ENCODE peak calls at places on chromosomes 3 and 15, in six cellular contexts. P, J, I, Y, T and L are unnamed samples.

GRCh38 chr15:77508541-77509505 is 88.1 kb downstream of the HMG20A start:
- DNase-seq in P (no peak), J (no peak), I (peak; percentile 71), Y (no peak), T (no peak), L (peak; percentile 63)

GRCh38 chr15:97978408-97979130 is 18.1 kb downstream of the ARRDC4 start:
- DNase-seq in P (no peak), J (no peak), I (no peak), Y (no peak), T (no peak), L (peak; percentile 37)

GRCh38 chr3:196135693-196136639 is 54.1 kb upstream of the TFRC start:
- DNase-seq in P (no peak), J (no peak), I (no peak), Y (no peak), T (no peak), L (no peak)

GRCh38 chr15:80674245-80674614 is 20.9 kb upstream of the ABHD17C start:
- DNase-seq in P (no peak), J (no peak), I (peak; percentile 60), Y (no peak), T (no peak), L (peak; percentile 62)

GRCh38 chr15:73826711-73827243 is 46.6 kb upstream of the TBC1D21 start:
- DNase-seq in P (no peak), J (no peak), I (no peak), Y (no peak), T (no peak), L (no peak)

GRCh38 chr3:73559730-73560129 is 65.0 kb downstream of the PDZRN3 start:
- DNase-seq in P (no peak), J (no peak), I (peak; percentile 52), Y (no peak), T (no peak), L (no peak)

GRCh38 chr3:106457278-106458210 is 588.7 kb upstream of the CBLB start:
- DNase-seq in P (peak; percentile 44), J (peak; percentile 56), I (peak; percentile 90), Y (peak; percentile 48), T (no peak), L (peak; percentile 84)

GRCh38 chr15:90106522-90107117 is 4.4 kb upstream of the IDH2 start:
- DNase-seq in P (no peak), J (peak; percentile 21), I (peak; percentile 45), Y (no peak), T (no peak), L (peak; percentile 52)

GRCh38 chr15:49678655-49679054 is 57.8 kb downstream of the DTWD1 start:
- DNase-seq in P (no peak), J (no peak), I (no peak), Y (no peak), T (no peak), L (no peak)

GRCh38 chr15:100786139-100786531 is 93.5 kb upstream of the ALDH1A3 start:
- DNase-seq in P (peak; percentile 19), J (no peak), I (no peak), Y (no peak), T (no peak), L (no peak)

GRCh38 chr3:40137586-40138295 is 171.8 kb upstream of the EIF1B start:
- DNase-seq in P (no peak), J (no peak), I (no peak), Y (no peak), T (no peak), L (no peak)

GRCh38 chr15:34709866-34710265 is 44.9 kb downstream of the GJD2 start:
- DNase-seq in P (no peak), J (no peak), I (peak; percentile 60), Y (no peak), T (no peak), L (peak; percentile 38)

GRCh38 chr3:150744041-150745026 is 18.6 kb downstream of the SIAH2 start:
- DNase-seq in P (no peak), J (no peak), I (no peak), Y (no peak), T (no peak), L (no peak)

GRCh38 chr15:89105147-89105546 is 16.9 kb downstream of the ABHD2 start:
- DNase-seq in P (no peak), J (no peak), I (peak; percentile 99), Y (no peak), T (no peak), L (peak; percentile 97)

GRCh38 chr3:31048143-31048542 is 153.7 kb upstream of the GADL1 start:
- DNase-seq in P (no peak), J (no peak), I (no peak), Y (no peak), T (no peak), L (no peak)

GRCh38 chr3:126197854-126198584 is 17.6 kb upstream of the ALDH1L1 start:
- DNase-seq in P (peak; percentile 90), J (peak; percentile 67), I (peak; percentile 60), Y (peak; percentile 77), T (no peak), L (peak; percentile 89)

GRCh38 chr3:14224895-14225294 is 46.3 kb downstream of the LSM3 start:
- DNase-seq in P (peak; percentile 24), J (no peak), I (peak; percentile 51), Y (no peak), T (no peak), L (peak; percentile 46)

GRCh38 chr15:33195283-33195682 is 769 bp upstream of the FMN1 start:
- DNase-seq in P (no peak), J (no peak), I (no peak), Y (peak; percentile 5), T (no peak), L (no peak)

GRCh38 chr3:170941551-170941950 is 33.1 kb upstream of the EIF5A2 start:
- DNase-seq in P (no peak), J (no peak), I (no peak), Y (no peak), T (no peak), L (peak; percentile 24)

GRCh38 chr3:193499152-193499551 is 55.5 kb downstream of the ATP13A4 start:
- DNase-seq in P (no peak), J (no peak), I (no peak), Y (no peak), T (no peak), L (no peak)

GRCh38 chr3:108983051-108983450 is 29.4 kb upstream of the GUCA1C start:
- DNase-seq in P (no peak), J (no peak), I (no peak), Y (no peak), T (no peak), L (no peak)

GRCh38 chr3:66602237-66602636 is 101.4 kb upstream of the LRIG1 start:
- DNase-seq in P (no peak), J (no peak), I (peak; percentile 42), Y (no peak), T (no peak), L (no peak)

GRCh38 chr3:127174715-127175140 is 18.2 kb upstream of the PRR23E start:
- DNase-seq in P (no peak), J (no peak), I (no peak), Y (no peak), T (no peak), L (no peak)

GRCh38 chr15:70778258-70779076 is 15.1 kb upstream of the UACA start:
- DNase-seq in P (no peak), J (no peak), I (peak; percentile 94), Y (no peak), T (no peak), L (peak; percentile 85)

GRCh38 chr3:175485436-175485835 is 626.3 kb downstream of the NAALADL2 start:
- DNase-seq in P (peak; percentile 43), J (no peak), I (no peak), Y (no peak), T (no peak), L (no peak)

GRCh38 chr3:8562081-8562595 is 60.5 kb downstream of the LMCD1 start:
- DNase-seq in P (no peak), J (no peak), I (no peak), Y (no peak), T (no peak), L (no peak)

GRCh38 chr15:31254431-31255175 is 72.0 kb upstream of the KLF13 start:
- DNase-seq in P (no peak), J (peak; percentile 39), I (peak; percentile 37), Y (no peak), T (no peak), L (peak; percentile 82)

GRCh38 chr15:90405208-90405607 is 17.2 kb downstream of the IQGAP1 start:
- DNase-seq in P (no peak), J (no peak), I (no peak), Y (no peak), T (no peak), L (no peak)

DNA sequence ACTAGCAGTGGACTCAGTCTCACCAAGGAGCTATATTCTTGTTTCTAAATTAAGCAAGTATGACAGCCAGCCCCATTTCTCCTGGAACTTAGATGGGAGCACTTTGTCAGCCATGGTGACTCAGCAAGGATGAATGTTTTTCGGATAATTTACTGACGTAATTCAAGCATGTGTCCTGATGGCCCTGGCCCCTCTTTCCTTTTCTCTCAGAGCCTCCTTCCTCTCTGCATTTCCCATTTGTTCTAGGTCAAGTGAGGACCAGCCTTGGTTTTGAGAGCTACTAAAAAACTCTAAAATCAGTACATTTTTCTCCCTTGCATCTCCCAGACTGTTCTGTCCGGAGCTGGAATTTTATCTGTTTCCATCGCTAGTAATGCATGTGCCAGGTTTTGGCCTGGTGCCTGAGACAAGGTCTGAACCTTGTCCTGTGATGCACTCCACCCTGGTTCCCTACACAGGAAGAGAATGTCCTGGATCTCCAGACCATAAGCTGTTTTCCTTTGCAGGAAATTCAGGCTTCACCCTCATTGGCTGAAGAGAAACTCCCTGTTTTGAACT is 256.6 kb upstream of the ROPN1 start:
- DNase-seq in P (no peak), J (no peak), I (peak; percentile 91), Y (no peak), T (no peak), L (peak; percentile 83)
- TF ChIP-seq CTCF in P (no peak), J (no peak), I (no peak), Y (no peak), T (no peak), L (no peak)

DNA sequence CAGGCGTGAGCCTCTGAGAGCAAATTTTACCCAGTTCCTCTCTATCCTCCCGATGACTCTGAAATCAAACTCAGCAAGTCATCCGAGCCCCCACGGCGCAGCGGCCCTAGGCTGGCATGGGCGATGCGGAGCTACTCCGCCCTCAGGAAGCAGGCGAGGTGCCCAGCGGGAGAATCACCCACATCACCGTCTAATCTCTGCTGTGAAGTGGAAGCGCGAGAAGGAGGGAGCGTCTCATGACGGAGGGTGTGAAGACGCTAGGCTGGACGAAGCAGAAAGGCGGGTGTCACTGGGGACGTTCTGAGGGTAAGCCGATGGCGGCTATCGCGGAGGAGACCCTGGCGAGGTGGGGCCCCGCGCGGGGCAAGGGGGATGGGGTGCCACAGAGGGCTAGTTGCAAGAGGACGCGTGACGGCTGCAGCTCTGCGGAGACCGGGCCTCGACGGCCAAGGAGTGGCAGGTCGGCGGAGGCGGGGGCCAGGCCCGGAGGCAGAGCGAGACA is 9.1 kb upstream of the GNAI2 start:
- DNase-seq in P (no peak), J (peak; percentile 54), I (no peak), Y (peak; percentile 62), T (no peak), L (peak; percentile 42)
- TF ChIP-seq CTCF in P (no peak), J (no peak), I (no peak), Y (no peak), T (no peak), L (no peak)

GRCh38 chr3:140859592-140860336 is 81.9 kb upstream of the SLC25A36 start:
- DNase-seq in P (no peak), J (no peak), I (no peak), Y (no peak), T (no peak), L (peak; percentile 6)

GRCh38 chr3:140857993-140858392 is 83.6 kb upstream of the SLC25A36 start:
- DNase-seq in P (no peak), J (no peak), I (no peak), Y (no peak), T (no peak), L (no peak)

GRCh38 chr3:140863481-140864084 is 78.1 kb upstream of the SLC25A36 start:
- DNase-seq in P (peak; percentile 84), J (peak; percentile 58), I (peak; percentile 39), Y (peak; percentile 69), T (no peak), L (peak; percentile 72)
- TF ChIP-seq CTCF in P (peak; percentile 84), J (no peak), I (peak; percentile 62), Y (peak; percentile 74), T (peak; percentile 48), L (peak; percentile 65)

GRCh38 chr3:79846148-79846933 is 78.5 kb upstream of the ROBO1 start:
- DNase-seq in P (peak; percentile 71), J (peak; percentile 28), I (no peak), Y (peak; percentile 11), T (no peak), L (no peak)
- TF ChIP-seq CTCF in P (peak; percentile 86), J (peak; percentile 79), I (peak; percentile 11), Y (peak; percentile 43), T (no peak), L (peak; percentile 52)